ENCODE peak calls at places on chromosomes 1 and 21, in seven cellular contexts. P is IMR-90, N is fibroblast of lung, A is OCI-LY7, K is mammary epithelial cell, Z is hepatocyte, L is H9. B is an unnamed sample. For H3K4me1, the result is how much of the 10 kb centered on the place peaks cover.

GRCh38 chr1:50973875-50974617 is 4.0 kb downstream of the CDKN2C start:
- DNase-seq in K (no peak), P (no peak), L (peak), A (no peak), Z (no peak), N (no peak), B (no peak)

GRCh38 chr1:181424786-181425403 is 58.4 kb upstream of the CACNA1E start:
- DNase-seq in N (peak), Z (peak), L (peak), A (peak), P (peak), K (peak), B (peak)

GRCh38 chr21:46203203-46203600 is 18.9 kb upstream of the SPATC1L start:
- DNase-seq in Z (no peak), A (no peak), K (no peak), L (no peak), P (no peak), N (no peak), B (peak)

GRCh38 chr1:63915121-63915520 is 141.3 kb downstream of the ROR1 start:
- DNase-seq in K (no peak), A (peak), Z (no peak), P (peak), N (peak), L (peak), B (no peak)

GRCh38 chr1:103525114-103525606 is 339 bp upstream of the RNPC3 start:
- DNase-seq in L (peak), A (peak), K (peak), P (peak), N (peak), Z (peak), B (no peak)

GRCh38 chr1:76066390-76066789 is 8.2 kb upstream of the ST6GALNAC3 start:
- DNase-seq in P (peak), N (peak), K (peak), Z (no peak), L (no peak), A (no peak), B (no peak)

GRCh38 chr1:6358757-6359567 is 34.6 kb downstream of the ACOT7 start:
- DNase-seq in N (peak), A (peak), K (peak), L (no peak), P (peak), Z (peak), B (peak)

GRCh38 chr1:180612591-180612990 is 19.2 kb upstream of the XPR1 start:
- DNase-seq in N (no peak), P (no peak), L (no peak), Z (no peak), A (no peak), K (no peak), B (no peak)

GRCh38 chr1:231200417-231201031 is 38.7 kb downstream of the TRIM67 start:
- DNase-seq in L (no peak), Z (peak), N (peak), P (peak), K (peak), A (no peak), B (peak)

GRCh38 chr1:9852410-9853301 is 28.9 kb upstream of the CLSTN1 start:
- DNase-seq in K (peak), Z (peak), A (no peak), L (no peak), N (peak), P (peak), B (peak)

GRCh38 chr1:76891931-76892330 is 24.7 kb downstream of the ST6GALNAC5 start:
- DNase-seq in P (peak), K (no peak), A (no peak), N (peak), L (no peak), Z (no peak), B (no peak)

GRCh38 chr1:37517569-37517968 is 3.0 kb upstream of the MEAF6 start:
- DNase-seq in P (no peak), N (peak), Z (no peak), K (no peak), L (no peak), A (no peak), B (no peak)
- H3K27ac ChIP-seq in P (no peak), N (no peak), Z (no peak), K (no peak), L (no peak), A (no peak), B (no peak)

DNA sequence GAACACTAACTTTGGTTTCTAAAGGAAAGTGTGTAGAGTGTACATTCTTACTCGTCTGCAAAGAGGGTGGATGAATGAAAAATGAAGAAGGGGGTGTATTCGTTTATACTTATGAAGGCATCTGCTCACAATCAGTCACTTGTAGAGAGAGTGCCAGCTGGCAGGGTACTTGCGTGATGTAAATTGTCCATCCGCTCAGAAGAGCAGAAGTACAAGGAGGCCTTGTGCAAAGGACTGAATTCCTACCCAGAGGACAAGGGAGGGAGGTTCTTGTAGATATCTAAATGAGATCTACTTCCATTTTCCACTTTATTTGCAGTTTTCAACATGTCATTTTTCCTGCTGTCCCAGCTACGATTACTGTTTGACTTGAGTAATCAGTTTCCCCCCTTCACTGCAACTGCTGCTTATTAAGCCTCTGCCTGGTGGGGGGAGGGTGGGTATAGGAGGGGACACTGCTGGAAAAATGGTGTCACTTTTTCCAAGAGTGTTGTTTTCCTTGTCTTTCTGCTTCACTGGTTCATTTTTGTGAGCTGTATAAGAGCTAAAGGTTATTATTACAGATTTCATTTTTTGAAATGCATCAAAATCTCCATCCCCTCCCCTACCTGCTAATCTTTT is 67.3 kb downstream of the LAMC1 start:
- DNase-seq in A (no peak), N (peak), Z (no peak), L (no peak), P (peak), K (no peak), B (no peak)
- H2AFZ ChIP-seq in A (no peak), N (no peak), Z (no peak), L (no peak), P (no peak), K (no peak), B (no peak)

DNA sequence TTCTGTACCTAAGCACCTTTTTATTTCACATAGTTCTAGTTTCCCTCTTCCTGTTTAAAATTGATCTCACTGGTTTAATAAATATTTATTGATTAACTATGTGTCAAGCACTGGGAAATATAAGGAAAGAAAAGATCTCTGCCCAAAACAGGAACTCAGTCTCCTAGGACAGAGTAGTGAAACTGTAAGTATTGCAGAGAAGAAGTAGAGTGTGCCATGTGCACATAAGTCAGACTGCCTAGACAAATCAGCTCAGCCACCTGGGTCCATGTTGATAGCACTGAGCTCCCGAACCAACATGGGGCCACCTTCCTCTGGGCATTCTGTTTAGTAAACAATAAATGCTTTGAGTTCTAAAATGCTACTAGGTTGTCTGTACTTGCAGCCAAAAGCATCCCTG is 9.8 kb upstream of the SSX2IP start:
- DNase-seq in P (no peak), N (no peak), A (peak), Z (no peak), L (no peak), K (no peak), B (no peak)
- H3K4me1 ChIP-seq in P (under half), N (under half), A (under half), Z (under half), L (under half), K (under half), B (under half)

DNA sequence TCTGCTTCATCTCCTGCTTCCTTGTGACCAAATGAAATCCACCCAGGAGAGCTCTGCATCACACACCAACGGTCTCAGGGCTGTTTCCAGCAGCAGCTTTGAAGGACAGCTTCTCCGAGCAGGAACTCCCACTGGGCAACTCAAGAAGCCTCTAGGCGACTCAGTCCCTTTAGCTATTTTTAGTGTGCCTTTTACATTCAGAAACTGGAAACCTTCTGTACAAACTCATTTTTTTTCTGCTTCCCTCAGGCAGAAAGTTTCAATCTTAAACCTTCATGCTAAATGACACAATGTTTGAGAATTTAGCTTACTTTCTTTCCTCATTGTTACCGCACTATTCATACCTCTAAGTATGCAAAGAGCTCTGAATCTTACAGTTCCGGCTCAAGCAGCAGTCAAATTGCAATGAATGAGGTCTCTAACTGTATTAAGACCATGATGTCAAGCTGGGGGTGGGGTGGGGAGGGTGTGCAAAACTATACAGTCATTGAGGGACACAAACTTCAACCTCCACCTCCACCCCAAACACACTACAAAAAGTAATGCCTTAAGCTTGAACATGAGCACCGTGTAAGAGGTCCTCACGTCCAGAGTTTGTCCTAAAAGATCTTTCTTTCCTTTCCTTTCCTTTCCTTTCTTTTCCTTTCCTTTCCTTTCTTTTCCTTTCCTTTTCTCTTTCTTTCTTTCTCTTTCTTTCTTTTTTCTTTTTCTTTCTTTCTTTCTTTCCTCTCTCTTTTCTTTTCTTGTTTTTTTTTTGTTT is 16.4 kb upstream of the TARBP1 start:
- DNase-seq in A (peak), K (peak), N (peak), P (peak), Z (peak), L (no peak), B (peak)
- H3K27ac ChIP-seq in A (no peak), K (peak), N (peak), P (peak), Z (peak), L (no peak), B (peak)

DNA sequence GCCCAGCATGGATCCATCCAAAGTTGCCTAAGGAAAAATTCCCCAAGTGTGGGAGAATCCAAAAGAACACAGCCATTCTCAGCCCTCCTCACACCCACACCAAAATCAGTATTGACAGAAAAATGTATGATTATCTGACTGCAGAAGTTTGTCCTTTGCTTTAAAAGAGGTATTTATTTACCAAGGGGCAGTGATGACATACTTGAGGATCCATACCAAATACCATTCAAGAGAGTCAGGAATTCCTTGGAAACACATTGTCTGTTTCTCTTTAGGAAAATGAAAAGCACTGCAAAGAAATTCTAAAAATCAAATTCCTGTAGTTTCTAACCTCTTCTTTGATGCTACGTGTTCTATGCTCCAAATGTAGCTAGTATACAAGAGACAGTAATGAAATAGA is 509.6 kb upstream of the CXADR start:
- DNase-seq in L (no peak), K (no peak), Z (no peak), N (peak), P (peak), A (no peak), B (no peak)
- H2AFZ ChIP-seq in L (no peak), K (no peak), Z (no peak), N (no peak), P (no peak), A (no peak), B (no peak)